ENCODE peak calls at places on chromosomes 4 and X, in four cellular contexts. H is IMR-90, M is A549, D is K562. C is an unnamed sample.

GRCh38 chr4:98659741-98660507 is 1.5 kb upstream of the TSPAN5 start:
- DNase-seq in H (peak), M (peak), D (no peak), C (no peak)

GRCh38 chr4:85860066-85860465 is 385.1 kb downstream of the ARHGAP24 start:
- DNase-seq in H (peak), M (no peak), D (no peak), C (no peak)

GRCh38 chr4:11635336-11635735 is 206.6 kb upstream of the HS3ST1 start:
- DNase-seq in H (peak), M (peak), D (no peak), C (no peak)

GRCh38 chrX:123322531-123322930 is 138.5 kb downstream of the GRIA3 start:
- DNase-seq in H (no peak), M (no peak), D (no peak), C (no peak)

GRCh38 chrX:150308041-150308440 is 55.1 kb upstream of the MAMLD1 start:
- DNase-seq in H (no peak), M (no peak), D (no peak), C (no peak)

GRCh38 chr4:131302108-131302507 is 1847.0 kb upstream of the PCDH10 start:
- DNase-seq in H (no peak), M (peak), D (no peak), C (no peak)

GRCh38 chrX:16089086-16089485 is 34.3 kb upstream of the GRPR start:
- DNase-seq in H (no peak), M (no peak), D (no peak), C (no peak)

GRCh38 chr4:76989391-76990061 is 40.0 kb downstream of the SEPTIN11 start:
- DNase-seq in H (no peak), M (no peak), D (no peak), C (no peak)

GRCh38 chr4:99806545-99806944 is 10.1 kb upstream of the DAPP1 start:
- DNase-seq in H (no peak), M (no peak), D (no peak), C (no peak)

GRCh38 chrX:40171513-40172168 is 73.9 kb upstream of the BCOR start:
- DNase-seq in H (no peak), M (no peak), D (peak), C (no peak)

GRCh38 chr4:174423257-174423944 is 98.9 kb downstream of the HPGD start:
- DNase-seq in H (peak), M (peak), D (peak), C (no peak)

GRCh38 chr4:176791591-176792347 is 953 bp downstream of the VEGFC start:
- DNase-seq in H (peak), M (peak), D (no peak), C (no peak)

GRCh38 chrX:133218329-133218728 is at the start of gene TFDP3:
- DNase-seq in H (no peak), M (no peak), D (no peak), C (no peak)

GRCh38 chr4:20658456-20658855 is 41.8 kb upstream of the PACRGL start:
- DNase-seq in H (no peak), M (no peak), D (no peak), C (no peak)

GRCh38 chrX:81316163-81316562 is 114.3 kb downstream of the SH3BGRL start:
- DNase-seq in H (peak), M (no peak), D (no peak), C (no peak)

GRCh38 chrX:107935664-107936433 is 46.3 kb downstream of the TEX13B start:
- DNase-seq in H (no peak), M (peak), D (no peak), C (no peak)

GRCh38 chr4:10715696-10716095 is 31.1 kb upstream of the CLNK start:
- DNase-seq in H (peak), M (no peak), D (no peak), C (no peak)

GRCh38 chr4:5656415-5656814 is 51.9 kb downstream of the EVC2 start:
- DNase-seq in H (no peak), M (no peak), D (no peak), C (no peak)

GRCh38 chr4:24770111-24770584 is 25.2 kb upstream of the SOD3 start:
- DNase-seq in H (peak), M (peak), D (no peak), C (no peak)

GRCh38 chr4:53854991-53855885 is 209.2 kb downstream of the CHIC2 start:
- DNase-seq in H (peak), M (no peak), D (no peak), C (no peak)

GRCh38 chrX:2485460-2485753 is 15.4 kb downstream of the DHRSX start:
- DNase-seq in H (peak), M (no peak), D (no peak), C (no peak)

GRCh38 chr4:87213425-87213824 is 7.0 kb downstream of the KLHL8 start:
- DNase-seq in H (peak), M (no peak), D (no peak), C (peak)

GRCh38 chr4:165308174-165308573 is 19.3 kb upstream of the MSMO1 start:
- DNase-seq in H (no peak), M (no peak), D (no peak), C (no peak)

GRCh38 chr4:7350396-7350795 is 84.3 kb downstream of the PSAPL1 start:
- DNase-seq in H (no peak), M (no peak), D (no peak), C (no peak)

GRCh38 chr4:7344650-7345049 is 90.1 kb downstream of the PSAPL1 start:
- DNase-seq in H (no peak), M (no peak), D (no peak), C (no peak)

GRCh38 chr4:7351014-7351413 is 83.7 kb downstream of the PSAPL1 start:
- DNase-seq in H (no peak), M (no peak), D (no peak), C (no peak)

GRCh38 chr4:7348946-7349900 is 85.5 kb downstream of the PSAPL1 start:
- DNase-seq in H (no peak), M (no peak), D (no peak), C (no peak)

DNA sequence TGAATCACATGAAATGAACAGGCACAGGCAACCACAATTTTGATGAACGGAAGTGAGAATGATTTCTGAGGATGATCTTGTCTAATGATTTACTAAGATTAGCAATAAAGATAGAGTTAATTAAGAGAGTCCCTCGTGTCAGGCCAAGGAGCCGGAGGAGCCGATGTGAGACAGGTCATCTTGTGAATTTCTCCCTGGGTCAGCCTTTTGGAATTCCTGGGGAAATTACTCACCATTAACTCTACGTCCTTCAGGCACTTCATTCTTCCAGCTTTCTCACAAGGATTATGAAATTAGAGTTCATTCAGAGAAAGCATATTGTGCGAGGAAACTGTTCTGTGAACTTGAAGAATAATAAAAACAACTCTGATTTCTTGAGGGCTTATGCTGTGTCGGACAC is 86.7 kb downstream of the PSAPL1 start:
- DNase-seq in H (peak), M (peak), D (no peak), C (no peak)
- TF ChIP-seq RAD21 in H (no peak), M (no peak), D (no peak), C (no peak)

DNA sequence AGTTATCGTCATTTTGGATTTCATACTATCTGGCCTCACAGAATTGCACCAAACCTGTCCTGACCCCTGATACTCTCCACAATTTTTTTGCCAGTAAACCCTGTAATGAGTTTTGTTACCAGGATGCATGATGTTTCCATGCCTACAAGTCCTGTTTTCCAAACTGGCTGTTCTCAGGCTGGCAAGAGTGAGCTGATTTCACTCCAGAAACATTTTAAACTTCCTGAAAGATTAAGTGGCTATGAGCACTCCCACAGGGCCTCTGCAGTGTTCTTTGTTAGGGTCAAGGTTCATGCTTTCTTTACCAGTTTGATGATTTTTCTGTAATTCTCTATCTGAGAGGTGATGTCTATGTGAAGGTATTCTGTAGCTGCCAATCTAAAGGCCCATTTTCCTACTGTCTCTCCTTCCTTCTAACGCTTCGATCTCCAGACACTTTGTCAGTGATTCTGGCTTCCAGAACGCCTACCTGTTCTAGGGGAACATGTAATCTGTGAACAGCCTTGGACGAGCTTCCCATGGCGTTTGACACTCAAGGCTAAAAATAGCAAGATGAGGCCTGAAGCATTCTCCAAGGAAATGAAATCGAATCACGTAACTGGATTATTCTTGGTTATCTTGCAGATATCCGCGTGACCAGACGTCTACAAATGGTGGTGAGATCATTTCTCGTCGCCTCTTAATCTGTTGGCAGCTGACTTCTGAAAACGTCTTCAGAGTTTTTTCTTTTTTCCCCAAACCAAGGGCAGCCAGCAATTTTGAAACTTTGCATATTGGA is 31.9 kb upstream of the PDLIM3 start:
- DNase-seq in H (peak), M (peak), D (no peak), C (no peak)
- TF ChIP-seq RAD21 in H (no peak), M (no peak), D (no peak), C (no peak)

GRCh38 chrX:11124094-11124493 is 13.0 kb downstream of the HCCS start:
- DNase-seq in H (no peak), M (no peak), D (no peak), C (no peak)
- TF ChIP-seq RAD21 in H (no peak), M (no peak), D (no peak), C (no peak)

DNA sequence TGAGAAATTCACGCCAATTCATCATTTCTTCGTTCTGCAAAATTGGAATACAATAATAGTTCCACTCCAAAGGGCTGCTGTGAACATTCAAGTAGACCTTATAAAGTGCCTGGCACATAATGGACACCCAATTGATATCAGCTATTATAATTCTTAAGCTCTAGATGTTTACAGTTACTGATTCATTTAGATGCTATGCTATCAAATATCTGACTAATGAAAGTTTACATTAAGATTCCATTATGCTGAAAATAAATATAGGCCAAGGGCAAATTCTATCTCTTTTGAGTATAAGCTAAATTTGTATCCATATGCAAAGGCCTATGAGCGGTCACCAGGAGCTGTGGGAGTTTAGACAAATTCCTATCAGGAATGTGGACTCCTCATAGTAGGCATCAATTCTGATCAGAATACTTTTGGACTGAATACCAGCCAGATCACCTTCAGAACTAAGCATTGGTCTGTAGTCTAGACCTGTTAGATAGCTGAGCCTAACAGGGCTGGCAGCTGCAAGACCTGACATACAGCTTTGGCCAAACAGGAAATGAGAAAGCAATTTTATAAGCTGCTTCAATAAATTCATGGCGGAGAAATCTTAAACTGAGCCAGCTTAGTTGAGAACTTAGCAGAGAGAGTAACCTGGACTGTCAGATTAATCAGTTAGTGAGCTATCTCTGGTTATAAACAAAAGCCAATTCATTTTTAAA is 384.3 kb upstream of the ACTRT1 start:
- DNase-seq in H (no peak), M (no peak), D (no peak), C (no peak)
- TF ChIP-seq RAD21 in H (no peak), M (no peak), D (no peak), C (no peak)

GRCh38 chr4:37889849-37890500 is 909 bp upstream of the TBC1D1 start:
- DNase-seq in H (peak), M (no peak), D (no peak), C (peak)

GRCh38 chr4:37893164-37893563 is 2.3 kb downstream of the TBC1D1 start:
- DNase-seq in H (no peak), M (no peak), D (no peak), C (no peak)

GRCh38 chr4:37892641-37893040 is 1.8 kb downstream of the TBC1D1 start:
- DNase-seq in H (no peak), M (no peak), D (no peak), C (no peak)

GRCh38 chr4:37890501-37891220 is at the start of gene TBC1D1:
- DNase-seq in H (no peak), M (peak), D (no peak), C (peak)

GRCh38 chr4:37891221-37892159 is 606 bp downstream of the TBC1D1 start:
- DNase-seq in H (peak), M (no peak), D (no peak), C (peak)
- TF ChIP-seq RAD21 in H (no peak), M (no peak), D (no peak), C (no peak)

DNA sequence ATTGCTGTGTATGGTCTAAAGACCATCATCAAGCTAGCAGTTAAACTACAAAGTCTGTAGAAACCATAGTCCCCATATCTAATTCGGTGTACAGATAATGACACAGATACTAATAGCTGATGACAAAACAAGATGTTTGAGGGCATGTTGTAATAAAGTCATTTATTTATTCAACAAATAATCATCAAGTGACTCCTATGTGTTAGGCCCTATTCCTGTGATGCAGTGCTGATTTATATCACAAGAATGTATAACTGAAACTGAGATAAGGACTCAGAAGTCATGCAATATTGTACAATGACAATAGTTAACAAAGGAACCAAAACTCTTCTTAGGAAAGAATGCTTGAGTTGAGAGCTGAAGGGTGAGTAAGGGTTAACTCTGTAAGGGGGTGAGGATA is 315.0 kb upstream of the NR3C2 start:
- DNase-seq in H (peak), M (no peak), D (no peak), C (no peak)
- TF ChIP-seq RAD21 in H (no peak), M (no peak), D (no peak), C (no peak)

DNA sequence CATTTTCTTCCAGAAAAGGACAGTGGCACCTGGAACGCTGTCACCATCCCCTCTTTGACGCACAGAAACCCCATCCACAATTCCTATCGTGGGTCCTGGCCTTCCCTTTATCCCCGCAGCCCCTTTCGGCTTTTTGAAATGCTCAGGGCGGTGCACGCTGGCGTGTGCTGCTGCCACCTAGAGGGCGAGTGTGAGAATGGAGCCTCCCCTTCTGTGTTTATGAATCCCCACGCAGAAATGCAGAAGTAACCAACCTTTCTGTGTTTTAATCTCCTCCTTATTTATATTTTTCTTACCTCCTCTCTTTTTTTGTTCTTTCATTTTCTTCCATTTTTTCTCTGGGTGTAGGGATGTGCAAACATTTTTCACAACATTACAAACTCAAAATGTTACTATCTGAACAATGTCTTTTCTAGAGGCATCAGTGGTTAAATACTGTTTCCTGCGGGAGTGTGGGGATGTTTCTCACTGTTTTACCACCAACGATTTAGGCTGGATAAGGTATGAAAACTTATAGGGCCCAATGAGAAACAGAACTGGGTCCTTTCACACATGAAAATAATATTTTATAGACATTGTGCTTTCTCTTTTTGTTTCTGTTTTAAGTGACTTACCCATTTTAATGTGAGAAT is 50.0 kb downstream of the TMA16 start:
- DNase-seq in H (peak), M (peak), D (peak), C (peak)
- TF ChIP-seq RAD21 in H (peak), M (peak), D (peak), C (peak)

GRCh38 chr4:152459326-152459725 is 76.6 kb downstream of the FBXW7 start:
- DNase-seq in H (no peak), M (no peak), D (no peak), C (no peak)

GRCh38 chr4:152462047-152462446 is 73.8 kb downstream of the FBXW7 start:
- DNase-seq in H (no peak), M (no peak), D (no peak), C (no peak)

GRCh38 chr4:152458801-152459302 is 77.0 kb downstream of the FBXW7 start:
- DNase-seq in H (peak), M (no peak), D (no peak), C (no peak)

GRCh38 chr4:152462715-152463114 is 73.2 kb downstream of the FBXW7 start:
- DNase-seq in H (peak), M (no peak), D (no peak), C (no peak)

GRCh38 chr4:152460488-152460887 is 75.4 kb downstream of the FBXW7 start:
- DNase-seq in H (peak), M (peak), D (no peak), C (no peak)
- TF ChIP-seq RAD21 in H (peak), M (peak), D (peak), C (peak)

GRCh38 chrX:13094780-13095425 is 50.5 kb upstream of the FAM9C start:
- DNase-seq in H (peak), M (no peak), D (no peak), C (no peak)
- TF ChIP-seq RAD21 in H (no peak), M (no peak), D (no peak), C (no peak)

DNA sequence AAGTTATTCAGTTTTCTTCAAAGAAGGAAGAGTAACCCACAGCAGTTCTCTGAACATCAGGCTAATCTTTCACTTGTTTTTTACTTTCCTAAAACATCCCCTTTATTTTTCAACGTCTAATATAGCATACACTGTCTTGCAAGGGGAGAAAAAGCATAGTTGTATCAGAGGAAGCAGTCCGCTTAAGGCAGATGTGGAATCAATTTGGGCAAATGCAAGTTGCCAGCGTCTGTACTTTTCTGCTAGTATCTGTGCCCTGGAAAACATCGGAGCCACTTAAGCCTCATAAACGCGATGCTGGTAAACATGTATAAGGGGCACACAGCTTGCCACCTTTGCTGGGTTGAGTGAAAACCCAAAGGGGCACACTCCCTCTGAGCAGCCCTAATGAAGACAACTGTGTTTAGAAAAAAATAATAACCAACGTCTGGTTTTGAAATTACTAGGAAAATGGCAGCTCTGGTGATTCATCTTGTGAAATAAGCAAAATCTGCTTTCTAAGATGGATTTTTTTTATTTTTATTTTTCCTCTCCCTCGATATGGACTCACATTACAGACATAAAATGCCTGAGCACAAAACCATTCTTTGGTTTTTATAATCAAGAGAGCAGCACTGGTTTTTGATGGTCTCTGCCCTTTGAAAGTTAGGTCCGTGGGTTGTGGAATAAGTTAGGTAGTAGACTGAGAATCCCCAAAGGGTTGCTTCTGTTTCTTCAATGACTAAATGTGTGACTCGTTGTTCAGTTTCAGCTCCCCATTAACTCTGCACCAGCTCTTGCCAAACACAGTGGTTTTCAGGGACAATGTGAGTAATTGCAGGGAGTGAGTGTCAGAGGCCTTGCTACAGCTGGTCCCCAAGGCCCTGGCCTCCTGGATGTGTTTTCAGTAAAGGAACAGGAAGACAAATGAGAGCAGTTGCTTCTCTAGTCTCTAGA is 24.5 kb downstream of the SMIM20 start:
- DNase-seq in H (peak), M (no peak), D (no peak), C (no peak)
- TF ChIP-seq RAD21 in H (no peak), M (no peak), D (no peak), C (no peak)